ENCODE peak calls at places on chromosomes 3 and 15, in six cellular contexts. O, T, B, K, X and G are unnamed samples.

GRCh38 chr3:3192481-3192764 is 12.9 kb upstream of the CRBN start:
- DNase-seq in B (no peak), T (no peak), O (no peak), X (no peak), K (no peak), G (no peak)

GRCh38 chr15:60391722-60392340 is 6.0 kb downstream of the ANXA2 start:
- DNase-seq in B (no peak), X (no peak), T (peak), O (no peak), K (no peak), G (no peak)

GRCh38 chr15:72222433-72222832 is 8.6 kb downstream of the PKM start:
- DNase-seq in B (no peak), T (no peak), X (peak), O (no peak), K (no peak), G (no peak)

GRCh38 chr15:63474810-63475316 is 29.5 kb upstream of the USP3 start:
- DNase-seq in B (no peak), O (no peak), X (no peak), K (peak), T (peak), G (no peak)

GRCh38 chr3:134029256-134029733 is 430 bp downstream of the SLCO2A1 start:
- DNase-seq in T (no peak), K (peak), X (no peak), B (peak), O (no peak), G (no peak)

GRCh38 chr15:68028808-68029207 is 25.3 kb upstream of the PIAS1 start:
- DNase-seq in X (no peak), K (no peak), O (no peak), T (no peak), B (no peak), G (no peak)

GRCh38 chr3:136910697-136911096 is 47.1 kb upstream of the IL20RB start:
- DNase-seq in O (no peak), B (no peak), X (no peak), K (no peak), T (no peak), G (no peak)

GRCh38 chr3:46709147-46709654 is 8.0 kb downstream of the TMIE start:
- DNase-seq in B (no peak), O (no peak), T (no peak), X (no peak), K (no peak), G (no peak)

GRCh38 chr3:161316006-161316689 is 55.2 kb downstream of the SPTSSB start:
- DNase-seq in B (no peak), K (peak), T (no peak), O (no peak), X (no peak), G (no peak)

GRCh38 chr3:121748638-121749275 is 784 bp downstream of the GOLGB1 start:
- DNase-seq in T (no peak), B (no peak), O (no peak), X (peak), K (peak), G (no peak)

GRCh38 chr3:12708584-12709192 is 44.8 kb upstream of the RAF1 start:
- DNase-seq in O (peak), B (no peak), X (no peak), K (no peak), T (no peak), G (no peak)

GRCh38 chr3:174102274-174102673 is 704.7 kb downstream of the NLGN1 start:
- DNase-seq in K (no peak), T (no peak), B (no peak), O (no peak), X (no peak), G (no peak)

GRCh38 chr3:111998661-111999641 is at the start of gene TAGLN3:
- DNase-seq in O (peak), K (no peak), X (peak), T (peak), B (peak), G (no peak)

GRCh38 chr3:78972617-78973301 is 795.0 kb downstream of the ROBO1 start:
- DNase-seq in T (no peak), K (no peak), X (no peak), O (no peak), B (no peak), G (no peak)

GRCh38 chr15:71660501-71660900 is 149.9 kb upstream of the NR2E3 start:
- DNase-seq in X (no peak), O (no peak), K (no peak), T (no peak), B (no peak), G (no peak)

GRCh38 chr15:57496946-57497944 is 94.5 kb upstream of the MYZAP start:
- DNase-seq in B (no peak), X (no peak), O (no peak), K (peak), T (peak), G (no peak)

GRCh38 chr3:176296066-176296597 is 901.1 kb downstream of the TBL1XR1 start:
- DNase-seq in B (no peak), X (no peak), T (no peak), O (no peak), K (no peak), G (no peak)

GRCh38 chr15:58019503-58020376 is 45.8 kb downstream of the ALDH1A2 start:
- DNase-seq in B (no peak), T (no peak), K (no peak), O (no peak), X (no peak), G (no peak)

GRCh38 chr15:52434885-52435284 is 93.8 kb downstream of the MYO5A start:
- DNase-seq in B (no peak), O (no peak), K (no peak), X (no peak), T (no peak), G (no peak)

GRCh38 chr3:157865449-157865862 is 240.8 kb downstream of the SHOX2 start:
- DNase-seq in T (peak), B (peak), O (no peak), X (no peak), K (peak), G (peak)

GRCh38 chr3:146155022-146155421 is 6.0 kb downstream of the PLOD2 start:
- DNase-seq in B (no peak), T (no peak), K (no peak), X (no peak), O (no peak), G (no peak)

GRCh38 chr3:17087509-17087908 is 202.8 kb downstream of the PLCL2 start:
- DNase-seq in X (no peak), B (no peak), O (no peak), K (no peak), T (no peak), G (no peak)

GRCh38 chr3:101902041-101902440 is 52.7 kb downstream of the NFKBIZ start:
- DNase-seq in X (no peak), K (no peak), B (no peak), O (no peak), T (no peak), G (no peak)

GRCh38 chr3:172279191-172279640 is 169.0 kb downstream of the GHSR start:
- DNase-seq in K (no peak), T (no peak), O (no peak), X (no peak), B (no peak), G (no peak)

GRCh38 chr15:82150645-82151044 is 104.8 kb upstream of the MEX3B start:
- DNase-seq in B (no peak), X (no peak), T (no peak), K (no peak), O (no peak), G (no peak)

GRCh38 chr15:82140859-82141258 is 95.0 kb upstream of the MEX3B start:
- DNase-seq in B (no peak), X (no peak), T (no peak), K (no peak), O (no peak), G (no peak)

GRCh38 chr15:82143390-82144047 is 97.7 kb upstream of the MEX3B start:
- DNase-seq in O (no peak), K (no peak), B (no peak), T (no peak), X (no peak), G (no peak)

GRCh38 chr15:82146990-82147461 is 101.2 kb upstream of the MEX3B start:
- DNase-seq in X (no peak), T (no peak), O (no peak), K (no peak), B (no peak), G (no peak)

DNA sequence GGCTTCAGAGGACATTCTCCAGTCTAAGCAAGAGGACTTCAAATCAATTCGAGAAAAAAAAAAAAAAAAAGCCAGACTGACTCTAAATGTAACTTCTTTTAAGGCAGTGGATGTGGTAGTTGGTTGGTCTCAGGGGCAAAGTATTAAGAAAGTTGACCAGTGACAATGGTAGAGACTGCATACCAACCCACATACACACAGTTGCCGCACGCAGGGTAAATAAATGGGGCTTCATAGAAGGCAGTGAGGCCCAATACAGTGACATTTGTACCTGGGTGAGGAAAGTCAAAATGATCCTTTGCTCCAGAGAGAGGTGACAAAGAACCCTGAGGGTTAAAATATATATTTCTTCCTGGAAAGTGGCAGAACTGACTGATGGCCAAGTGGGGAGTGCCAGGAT is 100.7 kb upstream of the MEX3B start:
- DNase-seq in X (no peak), T (no peak), O (no peak), K (no peak), B (no peak), G (no peak)
- H3K27ac ChIP-seq in X (no peak), T (no peak), O (peak), K (no peak), B (no peak), G (no peak)

GRCh38 chr3:9948586-9948985 is 3.6 kb downstream of the PRRT3 start:
- DNase-seq in X (no peak), K (no peak), O (peak), T (peak), B (no peak), G (no peak)
- H3K27ac ChIP-seq in X (no peak), K (no peak), O (no peak), T (no peak), B (no peak), G (no peak)

DNA sequence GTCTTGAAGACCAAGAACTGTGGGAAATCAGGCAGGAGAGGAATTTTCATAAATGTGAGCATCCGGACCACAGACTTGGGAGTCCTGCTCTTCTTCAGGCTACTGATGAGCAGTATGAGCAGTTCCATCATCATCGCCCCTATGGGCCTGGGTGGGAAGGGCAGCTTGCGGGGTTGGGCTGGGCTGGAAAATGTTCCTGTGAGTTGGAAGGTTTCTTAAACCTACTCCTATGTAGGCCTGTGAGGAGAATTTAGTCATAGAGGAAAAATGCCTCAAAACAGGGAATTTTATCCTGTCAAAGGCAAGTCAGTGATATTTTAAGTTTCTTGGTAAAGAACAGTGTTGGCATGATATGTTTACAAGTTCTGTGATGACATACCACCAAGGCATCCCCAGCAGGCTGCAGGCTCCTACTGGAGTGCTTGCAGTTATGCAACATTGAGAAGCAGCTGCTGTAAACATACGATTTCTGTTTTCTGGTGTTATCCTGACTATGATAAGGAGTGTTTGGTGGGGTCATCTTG is 10.3 kb downstream of the MASP1 start:
- DNase-seq in K (no peak), T (peak), X (no peak), O (no peak), B (no peak), G (no peak)
- H3K27ac ChIP-seq in K (no peak), T (no peak), X (no peak), O (no peak), B (no peak), G (no peak)

GRCh38 chr3:72797773-72798543 is 50.3 kb downstream of the SHQ1 start:
- DNase-seq in X (no peak), B (no peak), K (no peak), T (no peak), O (peak), G (no peak)
- H3K27ac ChIP-seq in X (no peak), B (no peak), K (no peak), T (no peak), O (no peak), G (no peak)

GRCh38 chr15:98894312-98894711 is 113.3 kb downstream of the PGPEP1L start:
- DNase-seq in T (no peak), K (no peak), X (no peak), B (no peak), O (no peak), G (no peak)
- H3K27ac ChIP-seq in T (no peak), K (no peak), X (no peak), B (no peak), O (no peak), G (no peak)

GRCh38 chr3:186967686-186968085 is 37.4 kb downstream of the ST6GAL1 start:
- DNase-seq in B (no peak), K (no peak), O (no peak), T (no peak), X (no peak), G (no peak)

GRCh38 chr3:186973702-186974101 is 43.4 kb downstream of the ST6GAL1 start:
- DNase-seq in K (no peak), X (no peak), T (no peak), O (no peak), B (no peak), G (no peak)

GRCh38 chr3:186971578-186971977 is 41.3 kb downstream of the ST6GAL1 start:
- DNase-seq in T (no peak), X (no peak), O (no peak), B (no peak), K (no peak), G (peak)

GRCh38 chr3:186966406-186966805 is 36.1 kb downstream of the ST6GAL1 start:
- DNase-seq in B (no peak), X (no peak), T (no peak), K (no peak), O (no peak), G (no peak)

GRCh38 chr3:186969607-186970006 is 39.3 kb downstream of the ST6GAL1 start:
- DNase-seq in B (no peak), O (no peak), T (no peak), K (no peak), X (no peak), G (no peak)
- H3K27ac ChIP-seq in B (no peak), O (peak), T (no peak), K (no peak), X (no peak), G (peak)